ENCODE peak calls at places on chromosomes 16 and 17, in nine cellular contexts. C is A549, D is transverse colon, G is sigmoid colon, E is ovary, B is K562, F is suprapubic skin, L is H1, P is tibial nerve. T is an unnamed sample.

GRCh38 chr17:78128616-78129384 is at the start of gene TMC6:
- DNase-seq in G (peak), L (no peak), E (no peak), P (no peak), F (peak), B (peak), C (peak), D (peak), T (peak)

GRCh38 chr17:48841395-48841831 is 10.6 kb downstream of the CALCOCO2 start:
- DNase-seq in D (no peak), B (no peak), P (no peak), C (no peak), L (no peak), F (no peak), E (peak), G (no peak), T (no peak)

GRCh38 chr16:11439216-11439615 is 94.0 kb downstream of the RMI2 start:
- DNase-seq in F (no peak), G (no peak), D (no peak), C (no peak), P (no peak), B (no peak), E (no peak), L (no peak), T (no peak)

GRCh38 chr17:73800893-73801292 is 156.6 kb upstream of the SDK2 start:
- DNase-seq in C (no peak), P (no peak), E (no peak), B (no peak), D (no peak), G (no peak), F (no peak), L (no peak), T (no peak)

GRCh38 chr17:37092041-37092440 is 143.3 kb downstream of the AATF start:
- DNase-seq in E (no peak), B (no peak), D (peak), C (no peak), L (no peak), F (no peak), G (no peak), P (no peak), T (no peak)

GRCh38 chr16:88468289-88469129 is 15.4 kb downstream of the ZFPM1 start:
- DNase-seq in E (no peak), P (no peak), F (no peak), L (peak), D (no peak), G (no peak), C (peak), B (peak), T (no peak)

GRCh38 chr16:50685456-50686058 is 4.4 kb upstream of the SNX20 start:
- DNase-seq in F (no peak), G (no peak), E (no peak), C (no peak), D (no peak), B (no peak), P (no peak), L (no peak), T (peak)

GRCh38 chr16:16021988-16022682 is 72.7 kb downstream of the ABCC1 start:
- DNase-seq in C (peak), F (peak), D (peak), L (no peak), G (peak), P (peak), E (peak), B (peak), T (peak)

GRCh38 chr16:54923055-54923473 is 7.6 kb upstream of the IRX5 start:
- DNase-seq in C (no peak), E (no peak), L (no peak), G (no peak), P (no peak), B (no peak), D (no peak), F (no peak), T (no peak)

GRCh38 chr17:28982191-28982793 is 23.5 kb downstream of the SEZ6 start:
- DNase-seq in B (no peak), D (peak), G (no peak), F (no peak), E (no peak), C (no peak), L (no peak), P (no peak), T (no peak)

GRCh38 chr17:48592592-48592991 is 987 bp downstream of the HOXB5 start:
- DNase-seq in G (no peak), F (no peak), P (no peak), B (no peak), D (no peak), E (no peak), C (no peak), L (no peak), T (peak)

GRCh38 chr16:7408700-7409340 is 76.2 kb downstream of the RBFOX1 start:
- DNase-seq in P (no peak), G (no peak), D (no peak), E (no peak), L (no peak), B (no peak), F (no peak), C (no peak), T (no peak)

GRCh38 chr17:33106525-33107162 is 115.0 kb downstream of the SPACA3 start:
- DNase-seq in C (no peak), L (no peak), G (no peak), E (no peak), F (no peak), B (no peak), P (no peak), D (no peak), T (no peak)

GRCh38 chr17:58060596-58061191 is 22.5 kb upstream of the DYNLL2 start:
- DNase-seq in G (peak), P (no peak), C (no peak), D (peak), L (no peak), B (no peak), E (peak), F (no peak), T (no peak)

GRCh38 chr16:86565181-86565631 is 1.4 kb upstream of the FOXC2 start:
- DNase-seq in C (no peak), L (no peak), B (no peak), D (no peak), P (no peak), G (no peak), F (no peak), E (no peak), T (no peak)

GRCh38 chr17:19867654-19868395 is at the start of gene ULK2:
- DNase-seq in B (no peak), F (no peak), L (no peak), P (no peak), G (peak), C (peak), E (peak), D (peak), T (peak)

GRCh38 chr16:30041841-30042240 is 10.8 kb upstream of the TLCD3B start:
- DNase-seq in C (no peak), E (no peak), G (no peak), B (no peak), D (no peak), L (no peak), P (no peak), F (no peak), T (no peak)

GRCh38 chr17:77318491-77319210 is 177.9 kb downstream of the SEC14L1 start:
- DNase-seq in L (no peak), E (peak), P (no peak), F (no peak), G (peak), C (no peak), B (no peak), D (peak), T (no peak)

GRCh38 chr17:79097226-79098055 is 22.8 kb downstream of the ENGASE start:
- DNase-seq in B (peak), P (no peak), C (no peak), G (no peak), L (no peak), E (no peak), F (no peak), D (no peak), T (no peak)

GRCh38 chr17:29931253-29931932 is 1.4 kb upstream of the SSH2 start:
- DNase-seq in F (no peak), L (no peak), D (peak), P (peak), G (peak), E (peak), C (peak), B (peak), T (no peak)

DNA sequence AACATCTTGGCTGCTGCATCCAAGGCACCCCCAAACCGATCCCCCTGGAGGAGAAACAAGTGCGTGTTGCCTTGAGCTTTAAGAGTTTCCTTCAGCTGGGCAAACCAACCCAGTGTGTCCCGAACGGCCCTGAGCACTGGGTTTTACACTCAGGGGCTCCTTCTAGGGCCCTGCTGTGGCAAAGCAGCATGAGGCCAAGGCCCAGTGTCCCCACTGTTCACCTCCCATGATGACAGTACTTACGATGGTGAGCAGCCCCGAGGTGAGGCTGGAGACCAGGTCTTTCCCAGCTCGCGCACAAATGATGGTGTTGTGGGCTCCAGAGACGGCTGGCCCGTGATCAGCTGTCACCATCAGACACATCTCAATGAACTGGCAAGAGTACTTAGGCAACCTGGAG is 6.6 kb upstream of the KLHL11 start:
- DNase-seq in C (no peak), E (no peak), P (no peak), F (no peak), L (no peak), B (no peak), G (no peak), D (no peak), T (no peak)
- TF ChIP-seq EP300 in C (no peak), E (no peak), P (no peak), F (no peak), L (no peak), B (no peak), G (no peak), D (no peak), T (no peak)

GRCh38 chr17:67390006-67390645 is 13.0 kb downstream of the PITPNC1 start:
- DNase-seq in E (no peak), C (no peak), F (no peak), L (no peak), G (no peak), D (no peak), B (no peak), P (no peak), T (no peak)

GRCh38 chr17:67388986-67389385 is 11.9 kb downstream of the PITPNC1 start:
- DNase-seq in E (no peak), B (no peak), D (no peak), G (no peak), C (no peak), P (no peak), L (no peak), F (no peak), T (peak)

GRCh38 chr17:67385122-67385988 is 8.3 kb downstream of the PITPNC1 start:
- DNase-seq in D (no peak), G (no peak), C (no peak), B (no peak), E (no peak), L (no peak), F (no peak), P (no peak), T (peak)

GRCh38 chr17:67390646-67391480 is 13.8 kb downstream of the PITPNC1 start:
- DNase-seq in P (no peak), L (no peak), G (no peak), F (no peak), E (no peak), C (peak), D (peak), B (no peak), T (no peak)

GRCh38 chr17:67386965-67387551 is 10.0 kb downstream of the PITPNC1 start:
- DNase-seq in F (no peak), B (peak), E (no peak), C (peak), G (no peak), D (peak), L (no peak), P (no peak), T (peak)
- TF ChIP-seq CTCF in F (peak), B (peak), E (no peak), C (peak), G (peak), D (peak), L (peak), P (no peak), T (peak)

GRCh38 chr17:51795401-51795800 is 363.1 kb downstream of the CA10 start:
- DNase-seq in G (no peak), B (no peak), P (no peak), D (no peak), E (no peak), L (no peak), C (no peak), F (no peak), T (no peak)

GRCh38 chr17:51793686-51794085 is 364.8 kb downstream of the CA10 start:
- DNase-seq in P (no peak), G (no peak), B (no peak), F (no peak), C (no peak), D (no peak), L (no peak), E (no peak), T (no peak)

GRCh38 chr17:51794466-51794865 is 364.0 kb downstream of the CA10 start:
- DNase-seq in L (no peak), E (no peak), C (no peak), P (no peak), G (no peak), D (no peak), F (no peak), B (no peak), T (no peak)

GRCh38 chr17:51797150-51797549 is 361.4 kb downstream of the CA10 start:
- DNase-seq in P (no peak), E (no peak), F (no peak), D (no peak), L (no peak), G (no peak), C (no peak), B (no peak), T (no peak)

DNA sequence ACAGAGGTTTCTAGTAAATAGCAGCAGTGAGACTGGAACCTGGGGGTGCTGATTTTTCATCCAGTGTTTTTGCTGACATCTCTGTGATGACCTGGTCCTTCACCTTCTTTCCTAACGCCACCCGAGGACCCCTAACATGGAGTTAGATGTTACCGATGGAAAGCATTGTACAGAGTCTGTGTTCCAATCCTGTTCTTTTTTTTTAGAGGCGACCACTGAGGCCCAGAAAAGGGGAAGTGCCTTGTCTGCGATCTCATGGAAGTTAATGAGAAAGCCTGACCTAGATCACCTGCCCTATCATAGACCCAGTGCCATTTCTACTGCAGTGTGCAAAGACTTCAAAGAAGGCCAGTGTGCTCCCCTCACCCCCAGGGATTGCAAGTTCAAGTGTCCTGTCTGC is 362.5 kb downstream of the CA10 start:
- DNase-seq in F (no peak), L (no peak), P (no peak), B (no peak), C (no peak), E (no peak), G (no peak), D (no peak), T (no peak)
- TF ChIP-seq EP300 in F (no peak), L (no peak), P (no peak), B (no peak), C (no peak), E (no peak), G (no peak), D (no peak), T (no peak)

GRCh38 chr17:81329927-81330883 is 35.1 kb upstream of the SLC38A10 start:
- DNase-seq in G (no peak), L (no peak), P (no peak), F (no peak), B (no peak), C (peak), D (peak), E (no peak), T (peak)
- TF ChIP-seq CTCF in G (no peak), L (peak), P (no peak), F (no peak), B (peak), C (peak), D (peak), E (no peak), T (no peak)

GRCh38 chr16:85302018-85302847 is 190.0 kb upstream of the CIBAR2 start:
- DNase-seq in E (no peak), C (no peak), D (no peak), B (peak), P (no peak), F (no peak), G (no peak), L (no peak), T (no peak)

GRCh38 chr16:85303354-85303883 is 191.1 kb upstream of the CIBAR2 start:
- DNase-seq in E (peak), L (no peak), P (no peak), B (peak), G (peak), C (peak), D (peak), F (no peak), T (peak)

GRCh38 chr16:85302848-85303353 is 190.6 kb upstream of the CIBAR2 start:
- DNase-seq in G (no peak), D (no peak), B (no peak), L (no peak), E (no peak), F (no peak), C (no peak), P (no peak), T (no peak)

GRCh38 chr16:85301171-85301690 is 189.0 kb upstream of the CIBAR2 start:
- DNase-seq in E (no peak), G (no peak), F (no peak), L (no peak), B (no peak), D (no peak), P (no peak), C (no peak), T (no peak)

GRCh38 chr16:85300451-85300968 is 188.2 kb upstream of the CIBAR2 start:
- DNase-seq in D (no peak), B (no peak), F (no peak), E (no peak), G (no peak), P (no peak), L (no peak), C (no peak), T (no peak)
- TF ChIP-seq EP300 in D (no peak), B (no peak), F (no peak), E (no peak), G (no peak), P (no peak), L (no peak), C (no peak), T (no peak)

GRCh38 chr17:7889166-7889584 is 586 bp downstream of the CHD3 start:
- DNase-seq in F (peak), C (peak), E (peak), L (no peak), D (peak), G (peak), P (peak), B (no peak), T (peak)
- TF ChIP-seq CTCF in F (peak), C (no peak), E (peak), L (peak), D (peak), G (peak), P (peak), B (no peak), T (peak)